ENCODE peak calls at places on chromosome 15, in seven cellular contexts. One of them, this sample, is unnamed.

GRCh38 chr15:25989327-25989726 is 126.2 kb upstream of the ATP10A start:
- DNase-seq in cardiac muscle cell: no peak
- DNase-seq in SW 1271: no peak
- DNase-seq in HT1080: no peak
- DNase-seq in activated CD4-positive, alpha-beta T cell treated with anti-CD3 and anti-CD28 coated beads, Interleukin-2, amount 10 ng/mL, durations not matched to agents 7 days and 5 days: no peak
- DNase-seq in NCI-H1092 treated with DMSO at 0.1 percent for 48 hours: no peak
- DNase-seq in stimulated activated CD4-positive, alpha-beta T cell treated with anti-CD3 and anti-CD28 coated beads, Interleukin-15, amount 100 ng/mL, for 1 hour: no peak
- DNase-seq in this sample: no peak

GRCh38 chr15:63066302-63066701 is 23.8 kb downstream of the TPM1 start:
- DNase-seq in HT1080: no peak
- DNase-seq in activated CD4-positive, alpha-beta T cell treated with anti-CD3 and anti-CD28 coated beads, Interleukin-2, amount 10 ng/mL, durations not matched to agents 7 days and 5 days: no peak
- DNase-seq in cardiac muscle cell: no peak
- DNase-seq in stimulated activated CD4-positive, alpha-beta T cell treated with anti-CD3 and anti-CD28 coated beads, Interleukin-15, amount 100 ng/mL, for 1 hour: no peak
- DNase-seq in SW 1271: no peak
- DNase-seq in NCI-H1092 treated with DMSO at 0.1 percent for 48 hours: no peak
- DNase-seq in this sample: no peak

GRCh38 chr15:90306560-90306959 is 41.1 kb downstream of the NGRN start:
- DNase-seq in stimulated activated CD4-positive, alpha-beta T cell treated with anti-CD3 and anti-CD28 coated beads, Interleukin-15, amount 100 ng/mL, for 1 hour: peak
- DNase-seq in SW 1271: no peak
- DNase-seq in activated CD4-positive, alpha-beta T cell treated with anti-CD3 and anti-CD28 coated beads, Interleukin-2, amount 10 ng/mL, durations not matched to agents 7 days and 5 days: peak
- DNase-seq in NCI-H1092 treated with DMSO at 0.1 percent for 48 hours: no peak
- DNase-seq in cardiac muscle cell: no peak
- DNase-seq in HT1080: no peak
- DNase-seq in this sample: no peak

GRCh38 chr15:25849431-25849921 is 13.7 kb downstream of the ATP10A start:
- DNase-seq in NCI-H1092 treated with DMSO at 0.1 percent for 48 hours: no peak
- DNase-seq in SW 1271: no peak
- DNase-seq in stimulated activated CD4-positive, alpha-beta T cell treated with anti-CD3 and anti-CD28 coated beads, Interleukin-15, amount 100 ng/mL, for 1 hour: no peak
- DNase-seq in HT1080: peak
- DNase-seq in activated CD4-positive, alpha-beta T cell treated with anti-CD3 and anti-CD28 coated beads, Interleukin-2, amount 10 ng/mL, durations not matched to agents 7 days and 5 days: no peak
- DNase-seq in cardiac muscle cell: no peak
- DNase-seq in this sample: no peak

GRCh38 chr15:59216911-59217310 is 10.3 kb downstream of the LDHAL6B start:
- DNase-seq in stimulated activated CD4-positive, alpha-beta T cell treated with anti-CD3 and anti-CD28 coated beads, Interleukin-15, amount 100 ng/mL, for 1 hour: no peak
- DNase-seq in NCI-H1092 treated with DMSO at 0.1 percent for 48 hours: no peak
- DNase-seq in SW 1271: no peak
- DNase-seq in activated CD4-positive, alpha-beta T cell treated with anti-CD3 and anti-CD28 coated beads, Interleukin-2, amount 10 ng/mL, durations not matched to agents 7 days and 5 days: no peak
- DNase-seq in HT1080: no peak
- DNase-seq in cardiac muscle cell: no peak
- DNase-seq in this sample: no peak

GRCh38 chr15:99989095-99989494 is 255.9 kb upstream of the LYSMD4 start:
- DNase-seq in SW 1271: no peak
- DNase-seq in cardiac muscle cell: no peak
- DNase-seq in stimulated activated CD4-positive, alpha-beta T cell treated with anti-CD3 and anti-CD28 coated beads, Interleukin-15, amount 100 ng/mL, for 1 hour: no peak
- DNase-seq in activated CD4-positive, alpha-beta T cell treated with anti-CD3 and anti-CD28 coated beads, Interleukin-2, amount 10 ng/mL, durations not matched to agents 7 days and 5 days: no peak
- DNase-seq in NCI-H1092 treated with DMSO at 0.1 percent for 48 hours: no peak
- DNase-seq in HT1080: no peak
- DNase-seq in this sample: peak

GRCh38 chr15:99962006-99962561 is 228.8 kb upstream of the LYSMD4 start:
- DNase-seq in activated CD4-positive, alpha-beta T cell treated with anti-CD3 and anti-CD28 coated beads, Interleukin-2, amount 10 ng/mL, durations not matched to agents 7 days and 5 days: no peak
- DNase-seq in stimulated activated CD4-positive, alpha-beta T cell treated with anti-CD3 and anti-CD28 coated beads, Interleukin-15, amount 100 ng/mL, for 1 hour: no peak
- DNase-seq in cardiac muscle cell: no peak
- DNase-seq in NCI-H1092 treated with DMSO at 0.1 percent for 48 hours: no peak
- DNase-seq in HT1080: no peak
- DNase-seq in SW 1271: no peak
- DNase-seq in this sample: no peak

GRCh38 chr15:98668566-98669308 is 20.4 kb downstream of the IGF1R start:
- DNase-seq in HT1080: peak
- DNase-seq in NCI-H1092 treated with DMSO at 0.1 percent for 48 hours: no peak
- DNase-seq in stimulated activated CD4-positive, alpha-beta T cell treated with anti-CD3 and anti-CD28 coated beads, Interleukin-15, amount 100 ng/mL, for 1 hour: peak
- DNase-seq in SW 1271: no peak
- DNase-seq in activated CD4-positive, alpha-beta T cell treated with anti-CD3 and anti-CD28 coated beads, Interleukin-2, amount 10 ng/mL, durations not matched to agents 7 days and 5 days: peak
- DNase-seq in cardiac muscle cell: peak
- DNase-seq in this sample: no peak

GRCh38 chr15:42194502-42194901 is 13.6 kb downstream of the VPS39 start:
- DNase-seq in HT1080: peak
- DNase-seq in stimulated activated CD4-positive, alpha-beta T cell treated with anti-CD3 and anti-CD28 coated beads, Interleukin-15, amount 100 ng/mL, for 1 hour: no peak
- DNase-seq in activated CD4-positive, alpha-beta T cell treated with anti-CD3 and anti-CD28 coated beads, Interleukin-2, amount 10 ng/mL, durations not matched to agents 7 days and 5 days: no peak
- DNase-seq in cardiac muscle cell: no peak
- DNase-seq in NCI-H1092 treated with DMSO at 0.1 percent for 48 hours: no peak
- DNase-seq in SW 1271: no peak
- DNase-seq in this sample: no peak

GRCh38 chr15:71595846-71596553 is 214.4 kb upstream of the NR2E3 start:
- DNase-seq in cardiac muscle cell: no peak
- DNase-seq in activated CD4-positive, alpha-beta T cell treated with anti-CD3 and anti-CD28 coated beads, Interleukin-2, amount 10 ng/mL, durations not matched to agents 7 days and 5 days: no peak
- DNase-seq in SW 1271: no peak
- DNase-seq in HT1080: peak
- DNase-seq in NCI-H1092 treated with DMSO at 0.1 percent for 48 hours: no peak
- DNase-seq in stimulated activated CD4-positive, alpha-beta T cell treated with anti-CD3 and anti-CD28 coated beads, Interleukin-15, amount 100 ng/mL, for 1 hour: no peak
- DNase-seq in this sample: no peak

GRCh38 chr15:58357529-58358476 is 74.0 kb upstream of the LIPC start:
- DNase-seq in activated CD4-positive, alpha-beta T cell treated with anti-CD3 and anti-CD28 coated beads, Interleukin-2, amount 10 ng/mL, durations not matched to agents 7 days and 5 days: peak
- DNase-seq in NCI-H1092 treated with DMSO at 0.1 percent for 48 hours: no peak
- DNase-seq in SW 1271: no peak
- DNase-seq in cardiac muscle cell: no peak
- DNase-seq in stimulated activated CD4-positive, alpha-beta T cell treated with anti-CD3 and anti-CD28 coated beads, Interleukin-15, amount 100 ng/mL, for 1 hour: no peak
- DNase-seq in HT1080: peak
- DNase-seq in this sample: no peak

GRCh38 chr15:65819563-65819960 is 27.5 kb upstream of the DENND4A start:
- DNase-seq in HT1080: peak
- DNase-seq in NCI-H1092 treated with DMSO at 0.1 percent for 48 hours: peak
- DNase-seq in activated CD4-positive, alpha-beta T cell treated with anti-CD3 and anti-CD28 coated beads, Interleukin-2, amount 10 ng/mL, durations not matched to agents 7 days and 5 days: no peak
- DNase-seq in cardiac muscle cell: no peak
- DNase-seq in stimulated activated CD4-positive, alpha-beta T cell treated with anti-CD3 and anti-CD28 coated beads, Interleukin-15, amount 100 ng/mL, for 1 hour: no peak
- DNase-seq in SW 1271: no peak
- DNase-seq in this sample: no peak

GRCh38 chr15:63599401-63600000 is 2.3 kb downstream of the FBXL22 start:
- DNase-seq in cardiac muscle cell: peak
- DNase-seq in SW 1271: no peak
- DNase-seq in activated CD4-positive, alpha-beta T cell treated with anti-CD3 and anti-CD28 coated beads, Interleukin-2, amount 10 ng/mL, durations not matched to agents 7 days and 5 days: peak
- DNase-seq in NCI-H1092 treated with DMSO at 0.1 percent for 48 hours: peak
- DNase-seq in HT1080: peak
- DNase-seq in stimulated activated CD4-positive, alpha-beta T cell treated with anti-CD3 and anti-CD28 coated beads, Interleukin-15, amount 100 ng/mL, for 1 hour: peak
- DNase-seq in this sample: peak

GRCh38 chr15:70799667-70800450 is 36.5 kb upstream of the UACA start:
- DNase-seq in activated CD4-positive, alpha-beta T cell treated with anti-CD3 and anti-CD28 coated beads, Interleukin-2, amount 10 ng/mL, durations not matched to agents 7 days and 5 days: no peak
- DNase-seq in SW 1271: peak
- DNase-seq in cardiac muscle cell: peak
- DNase-seq in HT1080: peak
- DNase-seq in stimulated activated CD4-positive, alpha-beta T cell treated with anti-CD3 and anti-CD28 coated beads, Interleukin-15, amount 100 ng/mL, for 1 hour: no peak
- DNase-seq in NCI-H1092 treated with DMSO at 0.1 percent for 48 hours: no peak
- DNase-seq in this sample: no peak

GRCh38 chr15:67746022-67746421 is 79.3 kb upstream of the SKOR1 start:
- DNase-seq in cardiac muscle cell: no peak
- DNase-seq in activated CD4-positive, alpha-beta T cell treated with anti-CD3 and anti-CD28 coated beads, Interleukin-2, amount 10 ng/mL, durations not matched to agents 7 days and 5 days: no peak
- DNase-seq in SW 1271: no peak
- DNase-seq in HT1080: no peak
- DNase-seq in NCI-H1092 treated with DMSO at 0.1 percent for 48 hours: no peak
- DNase-seq in stimulated activated CD4-positive, alpha-beta T cell treated with anti-CD3 and anti-CD28 coated beads, Interleukin-15, amount 100 ng/mL, for 1 hour: no peak
- DNase-seq in this sample: no peak

GRCh38 chr15:29432191-29433049 is 162.8 kb upstream of the NSMCE3 start:
- DNase-seq in stimulated activated CD4-positive, alpha-beta T cell treated with anti-CD3 and anti-CD28 coated beads, Interleukin-15, amount 100 ng/mL, for 1 hour: no peak
- DNase-seq in cardiac muscle cell: no peak
- DNase-seq in activated CD4-positive, alpha-beta T cell treated with anti-CD3 and anti-CD28 coated beads, Interleukin-2, amount 10 ng/mL, durations not matched to agents 7 days and 5 days: no peak
- DNase-seq in NCI-H1092 treated with DMSO at 0.1 percent for 48 hours: no peak
- DNase-seq in HT1080: no peak
- DNase-seq in SW 1271: no peak
- DNase-seq in this sample: no peak

GRCh38 chr15:90207252-90207651 is 6.1 kb downstream of the SEMA4B start:
- DNase-seq in NCI-H1092 treated with DMSO at 0.1 percent for 48 hours: no peak
- DNase-seq in stimulated activated CD4-positive, alpha-beta T cell treated with anti-CD3 and anti-CD28 coated beads, Interleukin-15, amount 100 ng/mL, for 1 hour: no peak
- DNase-seq in activated CD4-positive, alpha-beta T cell treated with anti-CD3 and anti-CD28 coated beads, Interleukin-2, amount 10 ng/mL, durations not matched to agents 7 days and 5 days: no peak
- DNase-seq in SW 1271: no peak
- DNase-seq in cardiac muscle cell: no peak
- DNase-seq in HT1080: no peak
- DNase-seq in this sample: peak

GRCh38 chr15:37973856-37974255 is 39.4 kb downstream of the TMCO5A start:
- DNase-seq in HT1080: no peak
- DNase-seq in cardiac muscle cell: no peak
- DNase-seq in stimulated activated CD4-positive, alpha-beta T cell treated with anti-CD3 and anti-CD28 coated beads, Interleukin-15, amount 100 ng/mL, for 1 hour: no peak
- DNase-seq in activated CD4-positive, alpha-beta T cell treated with anti-CD3 and anti-CD28 coated beads, Interleukin-2, amount 10 ng/mL, durations not matched to agents 7 days and 5 days: no peak
- DNase-seq in SW 1271: no peak
- DNase-seq in NCI-H1092 treated with DMSO at 0.1 percent for 48 hours: no peak
- DNase-seq in this sample: no peak

GRCh38 chr15:48002772-48003171 is 118.0 kb upstream of the SLC24A5 start:
- DNase-seq in cardiac muscle cell: no peak
- DNase-seq in NCI-H1092 treated with DMSO at 0.1 percent for 48 hours: peak
- DNase-seq in stimulated activated CD4-positive, alpha-beta T cell treated with anti-CD3 and anti-CD28 coated beads, Interleukin-15, amount 100 ng/mL, for 1 hour: no peak
- DNase-seq in HT1080: no peak
- DNase-seq in activated CD4-positive, alpha-beta T cell treated with anti-CD3 and anti-CD28 coated beads, Interleukin-2, amount 10 ng/mL, durations not matched to agents 7 days and 5 days: no peak
- DNase-seq in SW 1271: no peak
- DNase-seq in this sample: no peak

GRCh38 chr15:35376701-35377100 is 169.3 kb downstream of the DPH6 start:
- DNase-seq in cardiac muscle cell: no peak
- DNase-seq in activated CD4-positive, alpha-beta T cell treated with anti-CD3 and anti-CD28 coated beads, Interleukin-2, amount 10 ng/mL, durations not matched to agents 7 days and 5 days: no peak
- DNase-seq in stimulated activated CD4-positive, alpha-beta T cell treated with anti-CD3 and anti-CD28 coated beads, Interleukin-15, amount 100 ng/mL, for 1 hour: no peak
- DNase-seq in HT1080: no peak
- DNase-seq in SW 1271: no peak
- DNase-seq in NCI-H1092 treated with DMSO at 0.1 percent for 48 hours: no peak
- DNase-seq in this sample: no peak

GRCh38 chr15:96764946-96765345 is 434.4 kb downstream of the NR2F2 start:
- DNase-seq in cardiac muscle cell: no peak
- DNase-seq in stimulated activated CD4-positive, alpha-beta T cell treated with anti-CD3 and anti-CD28 coated beads, Interleukin-15, amount 100 ng/mL, for 1 hour: no peak
- DNase-seq in NCI-H1092 treated with DMSO at 0.1 percent for 48 hours: no peak
- DNase-seq in SW 1271: no peak
- DNase-seq in activated CD4-positive, alpha-beta T cell treated with anti-CD3 and anti-CD28 coated beads, Interleukin-2, amount 10 ng/mL, durations not matched to agents 7 days and 5 days: no peak
- DNase-seq in HT1080: no peak
- DNase-seq in this sample: no peak

GRCh38 chr15:36775209-36775608 is 195.8 kb downstream of the CDIN1 start:
- DNase-seq in NCI-H1092 treated with DMSO at 0.1 percent for 48 hours: no peak
- DNase-seq in HT1080: no peak
- DNase-seq in stimulated activated CD4-positive, alpha-beta T cell treated with anti-CD3 and anti-CD28 coated beads, Interleukin-15, amount 100 ng/mL, for 1 hour: no peak
- DNase-seq in SW 1271: no peak
- DNase-seq in activated CD4-positive, alpha-beta T cell treated with anti-CD3 and anti-CD28 coated beads, Interleukin-2, amount 10 ng/mL, durations not matched to agents 7 days and 5 days: no peak
- DNase-seq in cardiac muscle cell: peak
- DNase-seq in this sample: no peak

GRCh38 chr15:101617390-101617965 is 34.7 kb downstream of the TM2D3 start:
- DNase-seq in NCI-H1092 treated with DMSO at 0.1 percent for 48 hours: no peak
- DNase-seq in cardiac muscle cell: no peak
- DNase-seq in stimulated activated CD4-positive, alpha-beta T cell treated with anti-CD3 and anti-CD28 coated beads, Interleukin-15, amount 100 ng/mL, for 1 hour: no peak
- DNase-seq in activated CD4-positive, alpha-beta T cell treated with anti-CD3 and anti-CD28 coated beads, Interleukin-2, amount 10 ng/mL, durations not matched to agents 7 days and 5 days: no peak
- DNase-seq in HT1080: no peak
- DNase-seq in SW 1271: no peak
- DNase-seq in this sample: no peak

GRCh38 chr15:96330064-96330449 is 443 bp upstream of the NR2F2 start:
- DNase-seq in NCI-H1092 treated with DMSO at 0.1 percent for 48 hours: peak
- DNase-seq in SW 1271: peak
- DNase-seq in stimulated activated CD4-positive, alpha-beta T cell treated with anti-CD3 and anti-CD28 coated beads, Interleukin-15, amount 100 ng/mL, for 1 hour: no peak
- DNase-seq in HT1080: peak
- DNase-seq in activated CD4-positive, alpha-beta T cell treated with anti-CD3 and anti-CD28 coated beads, Interleukin-2, amount 10 ng/mL, durations not matched to agents 7 days and 5 days: no peak
- DNase-seq in cardiac muscle cell: no peak
- DNase-seq in this sample: no peak

GRCh38 chr15:99009741-99010370 is 2.3 kb upstream of the PGPEP1L start:
- DNase-seq in stimulated activated CD4-positive, alpha-beta T cell treated with anti-CD3 and anti-CD28 coated beads, Interleukin-15, amount 100 ng/mL, for 1 hour: no peak
- DNase-seq in HT1080: no peak
- DNase-seq in NCI-H1092 treated with DMSO at 0.1 percent for 48 hours: no peak
- DNase-seq in activated CD4-positive, alpha-beta T cell treated with anti-CD3 and anti-CD28 coated beads, Interleukin-2, amount 10 ng/mL, durations not matched to agents 7 days and 5 days: no peak
- DNase-seq in cardiac muscle cell: peak
- DNase-seq in SW 1271: no peak
- DNase-seq in this sample: no peak

GRCh38 chr15:36880226-36880912 is 220.0 kb downstream of the MEIS2 start:
- DNase-seq in NCI-H1092 treated with DMSO at 0.1 percent for 48 hours: no peak
- DNase-seq in activated CD4-positive, alpha-beta T cell treated with anti-CD3 and anti-CD28 coated beads, Interleukin-2, amount 10 ng/mL, durations not matched to agents 7 days and 5 days: no peak
- DNase-seq in cardiac muscle cell: peak
- DNase-seq in HT1080: no peak
- DNase-seq in stimulated activated CD4-positive, alpha-beta T cell treated with anti-CD3 and anti-CD28 coated beads, Interleukin-15, amount 100 ng/mL, for 1 hour: no peak
- DNase-seq in SW 1271: no peak
- DNase-seq in this sample: peak

GRCh38 chr15:73024161-73024560 is 28.1 kb upstream of the NEO1 start:
- DNase-seq in activated CD4-positive, alpha-beta T cell treated with anti-CD3 and anti-CD28 coated beads, Interleukin-2, amount 10 ng/mL, durations not matched to agents 7 days and 5 days: no peak
- DNase-seq in SW 1271: no peak
- DNase-seq in HT1080: no peak
- DNase-seq in stimulated activated CD4-positive, alpha-beta T cell treated with anti-CD3 and anti-CD28 coated beads, Interleukin-15, amount 100 ng/mL, for 1 hour: no peak
- DNase-seq in NCI-H1092 treated with DMSO at 0.1 percent for 48 hours: no peak
- DNase-seq in cardiac muscle cell: no peak
- DNase-seq in this sample: no peak

GRCh38 chr15:75455424-75455981 is 4.0 kb upstream of the SIN3A start:
- DNase-seq in SW 1271: peak
- DNase-seq in activated CD4-positive, alpha-beta T cell treated with anti-CD3 and anti-CD28 coated beads, Interleukin-2, amount 10 ng/mL, durations not matched to agents 7 days and 5 days: peak
- DNase-seq in NCI-H1092 treated with DMSO at 0.1 percent for 48 hours: peak
- DNase-seq in stimulated activated CD4-positive, alpha-beta T cell treated with anti-CD3 and anti-CD28 coated beads, Interleukin-15, amount 100 ng/mL, for 1 hour: peak
- DNase-seq in cardiac muscle cell: peak
- DNase-seq in HT1080: peak
- DNase-seq in this sample: peak

GRCh38 chr15:66163553-66163952 is 90.0 kb downstream of the MEGF11 start:
- DNase-seq in stimulated activated CD4-positive, alpha-beta T cell treated with anti-CD3 and anti-CD28 coated beads, Interleukin-15, amount 100 ng/mL, for 1 hour: no peak
- DNase-seq in activated CD4-positive, alpha-beta T cell treated with anti-CD3 and anti-CD28 coated beads, Interleukin-2, amount 10 ng/mL, durations not matched to agents 7 days and 5 days: no peak
- DNase-seq in SW 1271: no peak
- DNase-seq in cardiac muscle cell: no peak
- DNase-seq in NCI-H1092 treated with DMSO at 0.1 percent for 48 hours: peak
- DNase-seq in HT1080: no peak
- DNase-seq in this sample: no peak

GRCh38 chr15:48355377-48355776 is 24.1 kb downstream of the DUT start:
- DNase-seq in SW 1271: no peak
- DNase-seq in cardiac muscle cell: no peak
- DNase-seq in stimulated activated CD4-positive, alpha-beta T cell treated with anti-CD3 and anti-CD28 coated beads, Interleukin-15, amount 100 ng/mL, for 1 hour: no peak
- DNase-seq in activated CD4-positive, alpha-beta T cell treated with anti-CD3 and anti-CD28 coated beads, Interleukin-2, amount 10 ng/mL, durations not matched to agents 7 days and 5 days: no peak
- DNase-seq in HT1080: no peak
- DNase-seq in NCI-H1092 treated with DMSO at 0.1 percent for 48 hours: no peak
- DNase-seq in this sample: no peak

GRCh38 chr15:40461958-40462357 is 8.8 kb upstream of the CHST14 start:
- DNase-seq in stimulated activated CD4-positive, alpha-beta T cell treated with anti-CD3 and anti-CD28 coated beads, Interleukin-15, amount 100 ng/mL, for 1 hour: no peak
- DNase-seq in activated CD4-positive, alpha-beta T cell treated with anti-CD3 and anti-CD28 coated beads, Interleukin-2, amount 10 ng/mL, durations not matched to agents 7 days and 5 days: no peak
- DNase-seq in HT1080: no peak
- DNase-seq in SW 1271: no peak
- DNase-seq in NCI-H1092 treated with DMSO at 0.1 percent for 48 hours: no peak
- DNase-seq in cardiac muscle cell: no peak
- DNase-seq in this sample: no peak

GRCh38 chr15:34359416-34359815 is 7.6 kb downstream of the LPCAT4 start:
- DNase-seq in stimulated activated CD4-positive, alpha-beta T cell treated with anti-CD3 and anti-CD28 coated beads, Interleukin-15, amount 100 ng/mL, for 1 hour: no peak
- DNase-seq in cardiac muscle cell: no peak
- DNase-seq in activated CD4-positive, alpha-beta T cell treated with anti-CD3 and anti-CD28 coated beads, Interleukin-2, amount 10 ng/mL, durations not matched to agents 7 days and 5 days: no peak
- DNase-seq in NCI-H1092 treated with DMSO at 0.1 percent for 48 hours: no peak
- DNase-seq in HT1080: no peak
- DNase-seq in SW 1271: no peak
- DNase-seq in this sample: no peak

GRCh38 chr15:29126208-29126536 is 143.4 kb downstream of the NSMCE3 start:
- DNase-seq in SW 1271: no peak
- DNase-seq in HT1080: no peak
- DNase-seq in cardiac muscle cell: no peak
- DNase-seq in activated CD4-positive, alpha-beta T cell treated with anti-CD3 and anti-CD28 coated beads, Interleukin-2, amount 10 ng/mL, durations not matched to agents 7 days and 5 days: no peak
- DNase-seq in NCI-H1092 treated with DMSO at 0.1 percent for 48 hours: no peak
- DNase-seq in stimulated activated CD4-positive, alpha-beta T cell treated with anti-CD3 and anti-CD28 coated beads, Interleukin-15, amount 100 ng/mL, for 1 hour: no peak
- DNase-seq in this sample: no peak

GRCh38 chr15:57079907-57080750 is 161.7 kb downstream of the TCF12 start:
- DNase-seq in stimulated activated CD4-positive, alpha-beta T cell treated with anti-CD3 and anti-CD28 coated beads, Interleukin-15, amount 100 ng/mL, for 1 hour: no peak
- DNase-seq in HT1080: no peak
- DNase-seq in NCI-H1092 treated with DMSO at 0.1 percent for 48 hours: no peak
- DNase-seq in SW 1271: no peak
- DNase-seq in cardiac muscle cell: no peak
- DNase-seq in activated CD4-positive, alpha-beta T cell treated with anti-CD3 and anti-CD28 coated beads, Interleukin-2, amount 10 ng/mL, durations not matched to agents 7 days and 5 days: no peak
- DNase-seq in this sample: no peak

GRCh38 chr15:66290007-66290406 is 3.4 kb upstream of the DIS3L start:
- DNase-seq in stimulated activated CD4-positive, alpha-beta T cell treated with anti-CD3 and anti-CD28 coated beads, Interleukin-15, amount 100 ng/mL, for 1 hour: no peak
- DNase-seq in HT1080: no peak
- DNase-seq in SW 1271: no peak
- DNase-seq in NCI-H1092 treated with DMSO at 0.1 percent for 48 hours: no peak
- DNase-seq in cardiac muscle cell: no peak
- DNase-seq in activated CD4-positive, alpha-beta T cell treated with anti-CD3 and anti-CD28 coated beads, Interleukin-2, amount 10 ng/mL, durations not matched to agents 7 days and 5 days: no peak
- DNase-seq in this sample: no peak

GRCh38 chr15:64151727-64152506 is at the start of gene SNX22:
- DNase-seq in cardiac muscle cell: peak
- DNase-seq in activated CD4-positive, alpha-beta T cell treated with anti-CD3 and anti-CD28 coated beads, Interleukin-2, amount 10 ng/mL, durations not matched to agents 7 days and 5 days: no peak
- DNase-seq in HT1080: no peak
- DNase-seq in stimulated activated CD4-positive, alpha-beta T cell treated with anti-CD3 and anti-CD28 coated beads, Interleukin-15, amount 100 ng/mL, for 1 hour: peak
- DNase-seq in SW 1271: no peak
- DNase-seq in NCI-H1092 treated with DMSO at 0.1 percent for 48 hours: peak
- DNase-seq in this sample: peak